ENCODE peak calls at places on chromosomes 1 and 21, in four cellular contexts. S is K562, R is foreskin keratinocyte, L is heart left ventricle. K is an unnamed sample.

GRCh38 chr1:244160455-244161020 is 109.5 kb downstream of the ZBTB18 start:
- DNase-seq in S (no peak), R (no peak), L (no peak), K (no peak)

GRCh38 chr1:36889846-36890245 is 144.5 kb downstream of the GRIK3 start:
- DNase-seq in S (no peak), R (no peak), L (no peak), K (no peak)

GRCh38 chr1:62438163-62438562 is 1.3 kb downstream of the USP1 start:
- DNase-seq in S (peak; percentile 41), R (no peak), L (no peak), K (no peak)

GRCh38 chr1:20078166-20078565 is 8.2 kb downstream of the PLA2G5 start:
- DNase-seq in S (no peak), R (no peak), L (no peak), K (no peak)

GRCh38 chr1:171251042-171251740 is 2.9 kb downstream of the FMO1 start:
- DNase-seq in S (peak; percentile 12), R (no peak), L (no peak), K (peak; percentile 17)

GRCh38 chr1:110434946-110435345 is 16.0 kb upstream of the PROK1 start:
- DNase-seq in S (peak; percentile 32), R (no peak), L (no peak), K (no peak)

GRCh38 chr1:151831605-151832004 is at the start of gene RORC:
- DNase-seq in S (no peak), R (no peak), L (peak; percentile 62), K (no peak)

GRCh38 chr1:64471218-64471719 is 1.3 kb downstream of the CACHD1 start:
- DNase-seq in S (no peak), R (peak; percentile 10), L (peak; percentile 27), K (no peak)

GRCh38 chr1:151060241-151061011 is at the start of gene MLLT11:
- DNase-seq in S (peak; percentile 93), R (no peak), L (peak; percentile 51), K (peak; percentile 72)

GRCh38 chr1:224380003-224380402 is 23.3 kb downstream of the CNIH4 start:
- DNase-seq in S (no peak), R (no peak), L (no peak), K (no peak)

GRCh38 chr1:162011337-162012012 is 12.2 kb downstream of the OLFML2B start:
- DNase-seq in S (no peak), R (no peak), L (peak; percentile 38), K (no peak)

GRCh38 chr1:94048413-94049164 is 72.4 kb downstream of the ABCA4 start:
- DNase-seq in S (no peak), R (no peak), L (peak; percentile 58), K (peak; percentile 77)

GRCh38 chr1:11761988-11762406 is at the start of gene C1orf167:
- DNase-seq in S (peak; percentile 80), R (no peak), L (no peak), K (no peak)

GRCh38 chr21:16534408-16535099 is 804.8 kb downstream of the USP25 start:
- DNase-seq in S (no peak), R (peak; percentile 33), L (peak; percentile 80), K (no peak)

GRCh38 chr1:41454406-41454805 is 30.1 kb downstream of the EDN2 start:
- DNase-seq in S (no peak), R (no peak), L (peak; percentile 24), K (no peak)

GRCh38 chr1:31939484-31940329 is 1.5 kb upstream of the PTP4A2 start:
- DNase-seq in S (peak; percentile 96), R (no peak), L (no peak), K (peak; percentile 79)

GRCh38 chr1:31937300-31938183 is 626 bp downstream of the PTP4A2 start:
- DNase-seq in S (peak; percentile 85), R (no peak), L (peak; percentile 87), K (no peak)

GRCh38 chr1:31936278-31936965 is 1.7 kb downstream of the PTP4A2 start:
- DNase-seq in S (peak; percentile 57), R (no peak), L (no peak), K (no peak)

GRCh38 chr1:31936966-31937299 is 1.2 kb downstream of the PTP4A2 start:
- DNase-seq in S (no peak), R (no peak), L (no peak), K (no peak)

DNA sequence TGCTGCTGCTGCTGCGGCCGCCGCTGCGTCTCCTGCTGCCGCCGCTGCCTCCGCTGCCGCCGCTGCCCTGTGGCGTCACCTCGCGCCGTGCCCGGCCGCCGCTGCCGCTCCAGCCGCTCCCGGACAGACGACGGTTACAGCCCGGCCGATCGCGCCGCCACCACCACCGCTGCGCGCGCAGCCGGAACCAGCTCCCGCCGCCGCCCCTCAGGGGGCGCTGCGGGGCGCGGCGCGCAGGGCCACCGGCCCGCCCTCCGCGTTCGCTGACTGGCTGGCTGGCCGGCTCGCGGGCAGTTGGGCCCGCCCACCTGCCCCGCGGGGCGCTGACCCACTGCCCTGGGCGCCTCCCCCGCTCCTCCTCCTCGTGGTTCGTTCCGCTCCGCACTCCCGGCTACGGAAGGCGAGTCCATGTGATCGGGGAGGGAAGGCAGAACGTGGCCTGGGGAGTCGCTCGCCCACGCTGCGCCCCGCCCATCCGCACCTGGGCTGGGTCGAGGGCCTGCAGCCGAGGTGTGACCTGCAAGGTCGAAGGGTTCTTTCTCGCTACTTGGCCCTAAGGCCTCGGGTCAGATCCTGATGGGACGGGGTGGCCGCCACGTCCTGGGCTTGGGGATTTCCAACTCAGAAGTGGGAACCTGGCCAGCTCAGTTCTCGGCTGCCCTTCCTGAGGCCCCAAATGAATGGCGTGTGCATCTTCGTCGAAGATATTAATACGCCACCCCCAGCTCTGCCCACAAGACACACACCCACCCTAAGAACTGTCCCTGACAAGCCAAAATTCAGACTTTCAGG is at the start of gene PTP4A2:
- DNase-seq in S (peak; percentile 100), R (peak; percentile 77), L (peak; percentile 95), K (peak; percentile 87)
- TF ChIP-seq CTCF in S (peak; percentile 82), R (peak; percentile 74), L (peak; percentile 40), K (peak; percentile 22)

DNA sequence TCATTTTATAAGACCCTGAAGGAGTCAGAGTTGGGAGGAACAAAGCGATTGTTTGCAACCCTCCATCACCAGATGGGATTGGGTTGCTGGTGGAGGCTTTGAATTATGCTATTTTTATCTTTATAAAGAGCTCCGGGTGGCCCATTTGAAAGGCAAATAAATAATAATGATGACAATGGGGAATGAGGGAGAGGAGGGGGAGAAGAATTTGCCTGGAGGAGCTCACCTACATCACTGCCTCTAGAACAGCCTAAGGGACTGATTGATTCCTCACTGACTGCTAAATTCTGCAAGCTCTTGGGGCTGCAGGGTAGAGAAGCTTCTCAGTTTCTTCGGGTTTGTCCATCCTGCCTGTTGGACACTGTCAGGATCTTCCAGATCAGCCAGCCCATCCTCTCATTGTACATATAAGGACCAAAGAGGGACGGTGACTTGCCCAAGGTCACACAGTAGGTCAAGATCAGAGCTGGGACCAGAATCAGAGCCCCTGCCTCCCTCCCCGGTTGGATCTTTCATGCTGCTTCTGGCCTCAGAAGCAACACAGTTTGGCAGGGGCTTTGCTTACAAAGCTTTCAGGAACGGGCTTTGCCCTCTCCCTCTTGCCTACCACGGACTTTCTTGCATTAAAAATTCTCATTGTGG is 130.8 kb upstream of the ZBTB40 start:
- DNase-seq in S (no peak), R (no peak), L (no peak), K (no peak)
- H3K27me3 ChIP-seq in S (peaks cover 87% of the 10 kb centered on the region), R (no peaks in the 10 kb centered on the region), L (peaks cover 36% of the 10 kb centered on the region), K (peaks cover 2% of the 10 kb centered on the region)

GRCh38 chr1:10456661-10457060 is 6.8 kb downstream of the CORT start:
- DNase-seq in S (no peak), R (peak; percentile 56), L (no peak), K (no peak)

GRCh38 chr1:10451286-10451685 is 1.5 kb downstream of the CORT start:
- DNase-seq in S (no peak), R (no peak), L (no peak), K (peak; percentile 10)

GRCh38 chr1:10457910-10458309 is 8.1 kb downstream of the CORT start:
- DNase-seq in S (no peak), R (peak; percentile 52), L (no peak), K (no peak)

GRCh38 chr1:10459185-10459584 is 9.4 kb downstream of the CORT start:
- DNase-seq in S (peak; percentile 91), R (peak; percentile 85), L (no peak), K (peak; percentile 67)

GRCh38 chr1:10456079-10456478 is 6.2 kb downstream of the CORT start:
- DNase-seq in S (no peak), R (no peak), L (no peak), K (no peak)
- TF ChIP-seq CTCF in S (no peak), R (peak; percentile 27), L (no peak), K (peak; percentile 7)

GRCh38 chr1:229430761-229431269 is 3.1 kb downstream of the ACTA1 start:
- DNase-seq in S (peak; percentile 77), R (no peak), L (peak; percentile 61), K (peak; percentile 30)
- H3K27me3 ChIP-seq in S (peaks cover 49% of the 10 kb centered on the region), R (peaks cover 95% of the 10 kb centered on the region), L (peaks cover 71% of the 10 kb centered on the region), K (peaks cover 53% of the 10 kb centered on the region)

GRCh38 chr21:31663584-31664249 is 4.2 kb downstream of the SOD1 start:
- DNase-seq in S (no peak), R (no peak), L (no peak), K (no peak)

GRCh38 chr21:31658053-31658452 is 1.4 kb upstream of the SOD1 start:
- DNase-seq in S (peak; percentile 43), R (no peak), L (no peak), K (no peak)

GRCh38 chr21:31656199-31657095 is 3.0 kb upstream of the SOD1 start:
- DNase-seq in S (no peak), R (no peak), L (no peak), K (no peak)

GRCh38 chr21:31660134-31660565 is 657 bp downstream of the SOD1 start:
- DNase-seq in S (no peak), R (no peak), L (no peak), K (no peak)

GRCh38 chr21:31659286-31660133 is at the start of gene SOD1:
- DNase-seq in S (peak; percentile 98), R (peak; percentile 62), L (peak; percentile 96), K (peak; percentile 87)
- TF ChIP-seq CTCF in S (no peak), R (no peak), L (no peak), K (no peak)

DNA sequence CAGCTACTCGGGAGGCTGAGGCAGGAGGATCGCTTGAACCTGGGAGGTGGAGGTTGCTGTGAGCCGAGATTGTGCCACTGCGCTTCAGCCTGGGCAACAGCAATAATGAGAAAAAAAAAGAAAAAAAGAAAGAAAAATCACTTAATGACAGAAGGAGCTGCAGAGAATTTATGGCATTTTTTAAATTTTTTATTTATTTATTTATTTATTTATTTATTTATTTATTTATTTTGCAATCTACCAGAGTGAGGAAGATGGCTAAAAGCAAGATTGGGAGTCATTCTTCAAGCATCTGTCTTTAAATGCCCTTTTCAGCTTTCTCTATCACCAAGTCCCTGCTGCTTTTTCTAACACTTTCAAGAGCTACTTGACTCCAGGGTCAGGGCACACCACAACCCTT is 91.7 kb downstream of the WDR4 start:
- DNase-seq in S (no peak), R (no peak), L (no peak), K (no peak)
- H3K27me3 ChIP-seq in S (peaks cover 62% of the 10 kb centered on the region), R (peaks cover 15% of the 10 kb centered on the region), L (peaks cover 15% of the 10 kb centered on the region), K (peaks cover 7% of the 10 kb centered on the region)

DNA sequence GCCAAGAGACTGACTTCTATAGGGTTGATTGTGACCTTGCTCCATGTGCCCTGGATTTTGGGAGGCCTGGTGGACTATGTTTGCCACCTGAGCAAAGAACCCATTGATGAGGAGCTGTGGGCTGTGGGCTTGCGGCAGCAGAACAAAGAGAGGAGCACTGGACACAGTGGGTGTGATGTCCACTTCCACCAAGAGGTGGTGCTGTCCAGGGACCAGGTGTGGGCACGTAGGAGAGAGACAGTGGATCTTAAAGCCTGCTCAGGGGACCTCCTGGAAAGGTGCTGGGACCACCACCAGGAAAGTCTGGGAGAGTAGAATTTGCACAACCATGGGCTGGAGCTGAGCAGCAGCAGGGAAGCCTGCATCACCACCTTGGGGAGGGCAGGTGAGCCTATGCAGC is 106.7 kb upstream of the ETS2 start:
- DNase-seq in S (peak; percentile 31), R (no peak), L (no peak), K (no peak)
- TF ChIP-seq CTCF in S (peak; percentile 39), R (peak; percentile 41), L (no peak), K (peak; percentile 65)

K was measured in brain microvascular endothelial cell.